ENCODE peak calls at places on chromosomes 11 and 22, in four cellular contexts. Q, B, M and P are unnamed samples.

GRCh38 chr22:30302810-30303138 is 13.5 kb upstream of the CASTOR1 start:
- DNase-seq in Q (no peak), B (no peak), M (no peak), P (no peak)

GRCh38 chr11:73262851-73263495 is 9.2 kb upstream of the P2RY6 start:
- DNase-seq in Q (no peak), B (no peak), M (no peak), P (no peak)

GRCh38 chr22:37019309-37020191 is at the start of the genes MPST and TST:
- DNase-seq in Q (peak), B (peak), M (peak), P (peak)

GRCh38 chr22:37431366-37431765 is 4.1 kb upstream of the ELFN2 start:
- DNase-seq in Q (no peak), B (no peak), M (no peak), P (no peak)

GRCh38 chr11:100908746-100909145 is 220.9 kb downstream of the PGR start:
- DNase-seq in Q (no peak), B (peak), M (no peak), P (no peak)

GRCh38 chr11:72599325-72600117 is 74.7 kb downstream of the PDE2A start:
- DNase-seq in Q (no peak), B (no peak), M (no peak), P (no peak)

GRCh38 chr22:45318558-45319318 is 9.0 kb downstream of the FAM118A start:
- DNase-seq in Q (no peak), B (no peak), M (peak), P (no peak)

GRCh38 chr22:49514656-49515055 is 313.0 kb downstream of the BRD1 start:
- DNase-seq in Q (no peak), B (no peak), M (no peak), P (no peak)

GRCh38 chr11:13691296-13691899 is 22.9 kb downstream of the FAR1 start:
- DNase-seq in Q (no peak), B (no peak), M (no peak), P (no peak)

GRCh38 chr22:45977551-45978274 is 751 bp upstream of the WNT7B start:
- DNase-seq in Q (no peak), B (no peak), M (no peak), P (no peak)

GRCh38 chr22:50548046-50548912 is 2.6 kb downstream of the KLHDC7B start:
- DNase-seq in Q (no peak), B (no peak), M (peak), P (no peak)

GRCh38 chr11:9884601-9885000 is 220.7 kb downstream of the SWAP70 start:
- DNase-seq in Q (no peak), B (no peak), M (no peak), P (no peak)

GRCh38 chr22:35629406-35630234 is 12.5 kb upstream of the MB start:
- DNase-seq in Q (peak), B (peak), M (peak), P (peak)

GRCh38 chr22:19764050-19764593 is 3.5 kb downstream of the TBX1 start:
- DNase-seq in Q (no peak), B (no peak), M (no peak), P (no peak)

GRCh38 chr22:37496651-37497599 is 10.7 kb upstream of the MFNG start:
- DNase-seq in Q (no peak), B (peak), M (no peak), P (peak)

GRCh38 chr11:115964091-115964490 is 459.9 kb upstream of the CADM1 start:
- DNase-seq in Q (no peak), B (no peak), M (no peak), P (no peak)

GRCh38 chr11:119751281-119752060 is 22.5 kb upstream of the NECTIN1 start:
- DNase-seq in Q (no peak), B (no peak), M (no peak), P (no peak)

GRCh38 chr11:82901165-82901938 is at the start of gene DDIAS:
- DNase-seq in Q (peak), B (peak), M (peak), P (peak)

GRCh38 chr11:2128512-2129322 is 10.5 kb downstream of the IGF2 start:
- DNase-seq in Q (no peak), B (no peak), M (no peak), P (no peak)

GRCh38 chr22:44026630-44027511 is 2.8 kb downstream of the PARVB start:
- DNase-seq in Q (peak), B (peak), M (peak), P (peak)

GRCh38 chr11:6326303-6326702 is 6.0 kb upstream of the CAVIN3 start:
- DNase-seq in Q (no peak), B (no peak), M (no peak), P (no peak)

GRCh38 chr11:134639586-134640330 is 227.7 kb upstream of the B3GAT1 start:
- DNase-seq in Q (no peak), B (no peak), M (no peak), P (peak)

GRCh38 chr11:44351898-44352498 is 42.1 kb upstream of the ALX4 start:
- DNase-seq in Q (no peak), B (no peak), M (no peak), P (peak)

GRCh38 chr11:75270896-75271415 is 30.4 kb downstream of the TPBGL start:
- DNase-seq in Q (peak), B (no peak), M (no peak), P (peak)

GRCh38 chr22:24875862-24876506 is 70.0 kb downstream of the SGSM1 start:
- DNase-seq in Q (no peak), B (no peak), M (no peak), P (peak)

GRCh38 chr22:50270302-50271010 is at the start of gene MAPK11:
- DNase-seq in Q (no peak), B (peak), M (peak), P (peak)

GRCh38 chr22:36331912-36332622 is 55.7 kb downstream of the MYH9 start:
- DNase-seq in Q (peak), B (peak), M (peak), P (peak)

GRCh38 chr11:45405916-45406670 is 120.0 kb upstream of the SYT13 start:
- DNase-seq in Q (no peak), B (no peak), M (no peak), P (peak)

GRCh38 chr22:32607086-32607485 is 132.5 kb downstream of the FBXO7 start:
- DNase-seq in Q (no peak), B (no peak), M (no peak), P (no peak)

GRCh38 chr11:122368796-122369195 is 252.8 kb upstream of the BLID start:
- DNase-seq in Q (no peak), B (no peak), M (no peak), P (no peak)

GRCh38 chr11:122363306-122363705 is 247.3 kb upstream of the BLID start:
- DNase-seq in Q (no peak), B (no peak), M (no peak), P (no peak)

GRCh38 chr11:122362381-122362780 is 246.4 kb upstream of the BLID start:
- DNase-seq in Q (no peak), B (no peak), M (no peak), P (no peak)

GRCh38 chr11:122367809-122368231 is 251.8 kb upstream of the BLID start:
- DNase-seq in Q (peak), B (peak), M (no peak), P (peak)

GRCh38 chr11:122365545-122366380 is 249.7 kb upstream of the BLID start:
- DNase-seq in Q (no peak), B (no peak), M (no peak), P (no peak)
- H3K4me3 ChIP-seq in Q (peak), B (no peak), M (no peak), P (no peak)

GRCh38 chr11:35142481-35143207 is 3.7 kb downstream of the CD44 start:
- DNase-seq in Q (no peak), B (no peak), M (no peak), P (no peak)

GRCh38 chr11:35138949-35139881 is at the start of gene CD44:
- DNase-seq in Q (peak), B (peak), M (peak), P (peak)

GRCh38 chr11:35139883-35140282 is 912 bp downstream of the CD44 start:
- DNase-seq in Q (no peak), B (no peak), M (no peak), P (no peak)

GRCh38 chr11:35141538-35141937 is 2.6 kb downstream of the CD44 start:
- DNase-seq in Q (peak), B (no peak), M (peak), P (no peak)

GRCh38 chr11:35141034-35141433 is 2.1 kb downstream of the CD44 start:
- DNase-seq in Q (no peak), B (no peak), M (no peak), P (no peak)
- H3K4me3 ChIP-seq in Q (peak), B (peak), M (peak), P (no peak)

GRCh38 chr11:3838504-3838903 is 2.3 kb downstream of the RHOG start:
- DNase-seq in Q (no peak), B (no peak), M (no peak), P (no peak)
- H3K4me3 ChIP-seq in Q (no peak), B (no peak), M (peak), P (no peak)

DNA sequence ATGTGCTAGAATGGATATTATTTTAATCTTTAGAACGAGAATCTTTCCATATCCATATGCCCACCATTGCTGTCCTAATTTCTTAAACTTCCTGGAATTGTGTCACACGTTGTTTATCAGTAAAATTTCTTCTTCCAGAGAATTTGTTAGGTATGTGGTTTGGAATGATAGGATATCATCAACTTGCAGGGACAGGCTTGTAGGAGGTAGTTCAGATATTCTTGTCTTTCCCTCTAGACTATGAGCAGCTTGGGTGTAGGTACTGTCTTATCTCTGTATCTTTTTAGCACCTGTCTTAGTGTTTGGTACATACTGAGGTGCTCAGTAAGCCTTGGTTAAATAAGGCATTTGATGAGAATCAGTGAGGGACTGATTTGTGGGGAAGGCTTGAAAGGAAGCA is 3.4 kb downstream of the CTNND1 start:
- DNase-seq in Q (no peak), B (no peak), M (no peak), P (no peak)
- H3K4me3 ChIP-seq in Q (peak), B (peak), M (no peak), P (peak)

GRCh38 chr11:68297494-68297811 is 14.9 kb upstream of the LRP5 start:
- DNase-seq in Q (no peak), B (no peak), M (no peak), P (no peak)

GRCh38 chr11:68297052-68297378 is 15.4 kb upstream of the LRP5 start:
- DNase-seq in Q (no peak), B (no peak), M (no peak), P (no peak)

GRCh38 chr11:68296344-68297051 is 15.9 kb upstream of the LRP5 start:
- DNase-seq in Q (no peak), B (no peak), M (no peak), P (no peak)

GRCh38 chr11:68298659-68299516 is 13.5 kb upstream of the LRP5 start:
- DNase-seq in Q (no peak), B (no peak), M (no peak), P (no peak)

DNA sequence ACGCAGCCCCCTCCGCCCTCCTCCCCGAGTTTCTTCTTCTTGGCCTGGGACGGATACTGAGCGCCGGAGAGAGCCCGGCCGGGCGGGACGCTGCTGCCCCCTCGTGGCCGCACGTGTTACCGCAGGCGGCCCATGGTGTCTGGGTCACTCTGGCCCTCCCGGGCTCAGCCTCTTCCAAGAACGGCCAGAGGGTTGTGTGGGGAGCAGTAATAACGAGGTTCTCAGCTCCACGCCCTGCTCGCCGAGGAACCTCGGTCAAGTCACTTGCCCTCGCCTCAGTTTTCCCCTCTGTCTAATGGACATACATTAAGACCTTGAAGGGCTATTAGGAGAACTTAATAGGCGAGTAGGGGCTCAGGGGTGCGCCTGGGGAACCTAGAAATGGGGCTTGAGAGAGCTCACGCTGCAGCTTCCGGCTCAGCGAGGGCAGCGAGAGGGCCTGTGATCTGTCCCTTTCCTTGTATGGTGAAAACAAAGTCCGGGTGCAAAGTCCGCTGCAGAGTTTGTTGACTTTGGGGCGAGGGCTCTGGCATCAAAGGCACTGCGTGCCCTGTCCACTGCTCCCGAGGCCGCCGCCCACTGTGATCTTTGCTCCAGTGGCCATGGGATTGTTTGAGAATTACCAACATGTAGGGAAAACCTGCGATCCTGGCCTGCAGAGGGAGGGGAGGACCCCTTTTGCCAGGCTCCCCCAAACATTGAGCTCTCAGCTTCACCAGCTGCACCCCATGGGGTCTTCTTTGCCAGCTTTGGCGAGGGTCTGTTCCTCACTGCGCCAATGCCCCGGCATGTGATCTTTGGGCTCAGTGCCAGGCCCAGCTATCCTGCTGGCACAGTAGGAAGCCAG is 14.4 kb upstream of the LRP5 start:
- DNase-seq in Q (peak), B (peak), M (peak), P (peak)
- H3K4me3 ChIP-seq in Q (peak), B (no peak), M (no peak), P (no peak)